ENCODE peak calls at places on chromosomes 4 and X, in ten cellular contexts. One of them, this sample, is unnamed.

GRCh38 chr4:24988776-24989175 is 42.0 kb downstream of the LGI2 start:
- DNase-seq in body of pancreas: no peak
- DNase-seq in stimulated activated CD4-positive, alpha-beta T cell treated with anti-CD3 and anti-CD28 coated beads, Interleukin-12 subunit alpha, Interleukin-12 subunit beta, amount 100 ng/mL, for 4 hours: no peak
- DNase-seq in NCI-H2171 treated with DMSO at 0.1 percent for 48 hours: no peak
- DNase-seq in AG08396: peak
- DNase-seq in GM19239: no peak
- DNase-seq in GM23338: peak
- DNase-seq in activated naive CD4-positive, alpha-beta T cell treated with anti-CD3 and anti-CD28 coated beads, Interleukin-2, amount 10 ng/mL, durations not matched to agents 7 days and 5 days: no peak
- DNase-seq in foreskin fibroblast: peak
- DNase-seq in Caki2: peak
- DNase-seq in this sample: peak

GRCh38 chr4:147590249-147590920 is 26.8 kb upstream of the TMEM184C start:
- DNase-seq in body of pancreas: peak
- DNase-seq in stimulated activated CD4-positive, alpha-beta T cell treated with anti-CD3 and anti-CD28 coated beads, Interleukin-12 subunit alpha, Interleukin-12 subunit beta, amount 100 ng/mL, for 4 hours: peak
- DNase-seq in NCI-H2171 treated with DMSO at 0.1 percent for 48 hours: peak
- DNase-seq in AG08396: peak
- DNase-seq in GM19239: peak
- DNase-seq in GM23338: peak
- DNase-seq in activated naive CD4-positive, alpha-beta T cell treated with anti-CD3 and anti-CD28 coated beads, Interleukin-2, amount 10 ng/mL, durations not matched to agents 7 days and 5 days: peak
- DNase-seq in foreskin fibroblast: peak
- DNase-seq in Caki2: peak
- DNase-seq in this sample: peak

GRCh38 chr4:142959156-142959555 is 113.1 kb upstream of the INPP4B start:
- DNase-seq in body of pancreas: no peak
- DNase-seq in stimulated activated CD4-positive, alpha-beta T cell treated with anti-CD3 and anti-CD28 coated beads, Interleukin-12 subunit alpha, Interleukin-12 subunit beta, amount 100 ng/mL, for 4 hours: no peak
- DNase-seq in NCI-H2171 treated with DMSO at 0.1 percent for 48 hours: no peak
- DNase-seq in AG08396: no peak
- DNase-seq in GM19239: no peak
- DNase-seq in GM23338: peak
- DNase-seq in activated naive CD4-positive, alpha-beta T cell treated with anti-CD3 and anti-CD28 coated beads, Interleukin-2, amount 10 ng/mL, durations not matched to agents 7 days and 5 days: no peak
- DNase-seq in foreskin fibroblast: peak
- DNase-seq in Caki2: no peak
- DNase-seq in this sample: no peak

GRCh38 chr4:740656-741282 is 35.1 kb downstream of the PCGF3 start:
- DNase-seq in body of pancreas: no peak
- DNase-seq in stimulated activated CD4-positive, alpha-beta T cell treated with anti-CD3 and anti-CD28 coated beads, Interleukin-12 subunit alpha, Interleukin-12 subunit beta, amount 100 ng/mL, for 4 hours: no peak
- DNase-seq in NCI-H2171 treated with DMSO at 0.1 percent for 48 hours: no peak
- DNase-seq in AG08396: peak
- DNase-seq in GM19239: no peak
- DNase-seq in GM23338: no peak
- DNase-seq in activated naive CD4-positive, alpha-beta T cell treated with anti-CD3 and anti-CD28 coated beads, Interleukin-2, amount 10 ng/mL, durations not matched to agents 7 days and 5 days: no peak
- DNase-seq in foreskin fibroblast: no peak
- DNase-seq in Caki2: no peak
- DNase-seq in this sample: no peak

GRCh38 chrX:38484607-38485498 is 76.5 kb upstream of the TSPAN7 start:
- DNase-seq in body of pancreas: peak
- DNase-seq in stimulated activated CD4-positive, alpha-beta T cell treated with anti-CD3 and anti-CD28 coated beads, Interleukin-12 subunit alpha, Interleukin-12 subunit beta, amount 100 ng/mL, for 4 hours: no peak
- DNase-seq in NCI-H2171 treated with DMSO at 0.1 percent for 48 hours: no peak
- DNase-seq in AG08396: no peak
- DNase-seq in GM19239: no peak
- DNase-seq in GM23338: no peak
- DNase-seq in activated naive CD4-positive, alpha-beta T cell treated with anti-CD3 and anti-CD28 coated beads, Interleukin-2, amount 10 ng/mL, durations not matched to agents 7 days and 5 days: no peak
- DNase-seq in foreskin fibroblast: no peak
- DNase-seq in Caki2: no peak
- DNase-seq in this sample: no peak

GRCh38 chrX:140744085-140744484 is 34.5 kb downstream of the LINC00632 start:
- DNase-seq in body of pancreas: no peak
- DNase-seq in stimulated activated CD4-positive, alpha-beta T cell treated with anti-CD3 and anti-CD28 coated beads, Interleukin-12 subunit alpha, Interleukin-12 subunit beta, amount 100 ng/mL, for 4 hours: no peak
- DNase-seq in NCI-H2171 treated with DMSO at 0.1 percent for 48 hours: no peak
- DNase-seq in AG08396: no peak
- DNase-seq in GM19239: no peak
- DNase-seq in GM23338: no peak
- DNase-seq in activated naive CD4-positive, alpha-beta T cell treated with anti-CD3 and anti-CD28 coated beads, Interleukin-2, amount 10 ng/mL, durations not matched to agents 7 days and 5 days: no peak
- DNase-seq in foreskin fibroblast: no peak
- DNase-seq in Caki2: no peak
- DNase-seq in this sample: no peak

GRCh38 chrX:136159615-136160025 is 12.3 kb downstream of the FHL1 start:
- DNase-seq in body of pancreas: no peak
- DNase-seq in stimulated activated CD4-positive, alpha-beta T cell treated with anti-CD3 and anti-CD28 coated beads, Interleukin-12 subunit alpha, Interleukin-12 subunit beta, amount 100 ng/mL, for 4 hours: no peak
- DNase-seq in NCI-H2171 treated with DMSO at 0.1 percent for 48 hours: no peak
- DNase-seq in AG08396: no peak
- DNase-seq in GM19239: no peak
- DNase-seq in GM23338: no peak
- DNase-seq in activated naive CD4-positive, alpha-beta T cell treated with anti-CD3 and anti-CD28 coated beads, Interleukin-2, amount 10 ng/mL, durations not matched to agents 7 days and 5 days: no peak
- DNase-seq in foreskin fibroblast: no peak
- DNase-seq in Caki2: no peak
- DNase-seq in this sample: no peak

GRCh38 chrX:149718757-149719156 is 6.9 kb downstream of the MAGEA11 start:
- DNase-seq in body of pancreas: no peak
- DNase-seq in stimulated activated CD4-positive, alpha-beta T cell treated with anti-CD3 and anti-CD28 coated beads, Interleukin-12 subunit alpha, Interleukin-12 subunit beta, amount 100 ng/mL, for 4 hours: no peak
- DNase-seq in NCI-H2171 treated with DMSO at 0.1 percent for 48 hours: no peak
- DNase-seq in AG08396: no peak
- DNase-seq in GM19239: no peak
- DNase-seq in GM23338: no peak
- DNase-seq in activated naive CD4-positive, alpha-beta T cell treated with anti-CD3 and anti-CD28 coated beads, Interleukin-2, amount 10 ng/mL, durations not matched to agents 7 days and 5 days: no peak
- DNase-seq in foreskin fibroblast: no peak
- DNase-seq in Caki2: no peak
- DNase-seq in this sample: no peak

GRCh38 chr4:184384056-184384809 is 90.1 kb downstream of the IRF2 start:
- DNase-seq in body of pancreas: peak
- DNase-seq in stimulated activated CD4-positive, alpha-beta T cell treated with anti-CD3 and anti-CD28 coated beads, Interleukin-12 subunit alpha, Interleukin-12 subunit beta, amount 100 ng/mL, for 4 hours: no peak
- DNase-seq in NCI-H2171 treated with DMSO at 0.1 percent for 48 hours: no peak
- DNase-seq in AG08396: peak
- DNase-seq in GM19239: peak
- DNase-seq in GM23338: peak
- DNase-seq in activated naive CD4-positive, alpha-beta T cell treated with anti-CD3 and anti-CD28 coated beads, Interleukin-2, amount 10 ng/mL, durations not matched to agents 7 days and 5 days: peak
- DNase-seq in foreskin fibroblast: peak
- DNase-seq in Caki2: peak
- DNase-seq in this sample: peak

GRCh38 chr4:184357164-184357563 is 117.2 kb downstream of the IRF2 start:
- DNase-seq in body of pancreas: no peak
- DNase-seq in stimulated activated CD4-positive, alpha-beta T cell treated with anti-CD3 and anti-CD28 coated beads, Interleukin-12 subunit alpha, Interleukin-12 subunit beta, amount 100 ng/mL, for 4 hours: no peak
- DNase-seq in NCI-H2171 treated with DMSO at 0.1 percent for 48 hours: no peak
- DNase-seq in AG08396: no peak
- DNase-seq in GM19239: no peak
- DNase-seq in GM23338: no peak
- DNase-seq in activated naive CD4-positive, alpha-beta T cell treated with anti-CD3 and anti-CD28 coated beads, Interleukin-2, amount 10 ng/mL, durations not matched to agents 7 days and 5 days: no peak
- DNase-seq in foreskin fibroblast: no peak
- DNase-seq in Caki2: no peak
- DNase-seq in this sample: no peak

GRCh38 chr4:105387466-105387865 is 86.4 kb downstream of the PPA2 start:
- DNase-seq in body of pancreas: no peak
- DNase-seq in stimulated activated CD4-positive, alpha-beta T cell treated with anti-CD3 and anti-CD28 coated beads, Interleukin-12 subunit alpha, Interleukin-12 subunit beta, amount 100 ng/mL, for 4 hours: no peak
- DNase-seq in NCI-H2171 treated with DMSO at 0.1 percent for 48 hours: no peak
- DNase-seq in AG08396: no peak
- DNase-seq in GM19239: no peak
- DNase-seq in GM23338: no peak
- DNase-seq in activated naive CD4-positive, alpha-beta T cell treated with anti-CD3 and anti-CD28 coated beads, Interleukin-2, amount 10 ng/mL, durations not matched to agents 7 days and 5 days: no peak
- DNase-seq in foreskin fibroblast: no peak
- DNase-seq in Caki2: no peak
- DNase-seq in this sample: no peak

GRCh38 chr4:112801341-112801740 is 164.4 kb downstream of the LARP7 start:
- DNase-seq in body of pancreas: no peak
- DNase-seq in stimulated activated CD4-positive, alpha-beta T cell treated with anti-CD3 and anti-CD28 coated beads, Interleukin-12 subunit alpha, Interleukin-12 subunit beta, amount 100 ng/mL, for 4 hours: no peak
- DNase-seq in NCI-H2171 treated with DMSO at 0.1 percent for 48 hours: no peak
- DNase-seq in AG08396: no peak
- DNase-seq in GM19239: no peak
- DNase-seq in GM23338: no peak
- DNase-seq in activated naive CD4-positive, alpha-beta T cell treated with anti-CD3 and anti-CD28 coated beads, Interleukin-2, amount 10 ng/mL, durations not matched to agents 7 days and 5 days: no peak
- DNase-seq in foreskin fibroblast: no peak
- DNase-seq in Caki2: no peak
- DNase-seq in this sample: peak

GRCh38 chrX:38379088-38379487 is 26.7 kb downstream of the OTC start:
- DNase-seq in body of pancreas: no peak
- DNase-seq in stimulated activated CD4-positive, alpha-beta T cell treated with anti-CD3 and anti-CD28 coated beads, Interleukin-12 subunit alpha, Interleukin-12 subunit beta, amount 100 ng/mL, for 4 hours: no peak
- DNase-seq in NCI-H2171 treated with DMSO at 0.1 percent for 48 hours: no peak
- DNase-seq in AG08396: no peak
- DNase-seq in GM19239: no peak
- DNase-seq in GM23338: no peak
- DNase-seq in activated naive CD4-positive, alpha-beta T cell treated with anti-CD3 and anti-CD28 coated beads, Interleukin-2, amount 10 ng/mL, durations not matched to agents 7 days and 5 days: no peak
- DNase-seq in foreskin fibroblast: no peak
- DNase-seq in Caki2: no peak
- DNase-seq in this sample: no peak

GRCh38 chr4:7570156-7570778 is 135.5 kb upstream of the PSAPL1 start:
- DNase-seq in body of pancreas: no peak
- DNase-seq in stimulated activated CD4-positive, alpha-beta T cell treated with anti-CD3 and anti-CD28 coated beads, Interleukin-12 subunit alpha, Interleukin-12 subunit beta, amount 100 ng/mL, for 4 hours: no peak
- DNase-seq in NCI-H2171 treated with DMSO at 0.1 percent for 48 hours: no peak
- DNase-seq in AG08396: no peak
- DNase-seq in GM19239: no peak
- DNase-seq in GM23338: no peak
- DNase-seq in activated naive CD4-positive, alpha-beta T cell treated with anti-CD3 and anti-CD28 coated beads, Interleukin-2, amount 10 ng/mL, durations not matched to agents 7 days and 5 days: no peak
- DNase-seq in foreskin fibroblast: no peak
- DNase-seq in Caki2: no peak
- DNase-seq in this sample: no peak

GRCh38 chrX:108036298-108036973 is 8.4 kb upstream of the VSIG1 start:
- DNase-seq in body of pancreas: no peak
- DNase-seq in stimulated activated CD4-positive, alpha-beta T cell treated with anti-CD3 and anti-CD28 coated beads, Interleukin-12 subunit alpha, Interleukin-12 subunit beta, amount 100 ng/mL, for 4 hours: no peak
- DNase-seq in NCI-H2171 treated with DMSO at 0.1 percent for 48 hours: no peak
- DNase-seq in AG08396: peak
- DNase-seq in GM19239: no peak
- DNase-seq in GM23338: no peak
- DNase-seq in activated naive CD4-positive, alpha-beta T cell treated with anti-CD3 and anti-CD28 coated beads, Interleukin-2, amount 10 ng/mL, durations not matched to agents 7 days and 5 days: no peak
- DNase-seq in foreskin fibroblast: peak
- DNase-seq in Caki2: peak
- DNase-seq in this sample: no peak

GRCh38 chr4:138452823-138453222 is 210.7 kb upstream of the SLC7A11 start:
- DNase-seq in body of pancreas: no peak
- DNase-seq in stimulated activated CD4-positive, alpha-beta T cell treated with anti-CD3 and anti-CD28 coated beads, Interleukin-12 subunit alpha, Interleukin-12 subunit beta, amount 100 ng/mL, for 4 hours: no peak
- DNase-seq in NCI-H2171 treated with DMSO at 0.1 percent for 48 hours: no peak
- DNase-seq in AG08396: no peak
- DNase-seq in GM19239: no peak
- DNase-seq in GM23338: no peak
- DNase-seq in activated naive CD4-positive, alpha-beta T cell treated with anti-CD3 and anti-CD28 coated beads, Interleukin-2, amount 10 ng/mL, durations not matched to agents 7 days and 5 days: no peak
- DNase-seq in foreskin fibroblast: no peak
- DNase-seq in Caki2: no peak
- DNase-seq in this sample: no peak

GRCh38 chrX:153645151-153645550 is 1.9 kb upstream of the DUSP9 start:
- DNase-seq in body of pancreas: no peak
- DNase-seq in stimulated activated CD4-positive, alpha-beta T cell treated with anti-CD3 and anti-CD28 coated beads, Interleukin-12 subunit alpha, Interleukin-12 subunit beta, amount 100 ng/mL, for 4 hours: no peak
- DNase-seq in NCI-H2171 treated with DMSO at 0.1 percent for 48 hours: no peak
- DNase-seq in AG08396: no peak
- DNase-seq in GM19239: no peak
- DNase-seq in GM23338: no peak
- DNase-seq in activated naive CD4-positive, alpha-beta T cell treated with anti-CD3 and anti-CD28 coated beads, Interleukin-2, amount 10 ng/mL, durations not matched to agents 7 days and 5 days: no peak
- DNase-seq in foreskin fibroblast: no peak
- DNase-seq in Caki2: no peak
- DNase-seq in this sample: no peak

GRCh38 chr4:152102184-152103000 is 341.6 kb upstream of the GATB start:
- DNase-seq in body of pancreas: no peak
- DNase-seq in stimulated activated CD4-positive, alpha-beta T cell treated with anti-CD3 and anti-CD28 coated beads, Interleukin-12 subunit alpha, Interleukin-12 subunit beta, amount 100 ng/mL, for 4 hours: no peak
- DNase-seq in NCI-H2171 treated with DMSO at 0.1 percent for 48 hours: no peak
- DNase-seq in AG08396: peak
- DNase-seq in GM19239: no peak
- DNase-seq in GM23338: no peak
- DNase-seq in activated naive CD4-positive, alpha-beta T cell treated with anti-CD3 and anti-CD28 coated beads, Interleukin-2, amount 10 ng/mL, durations not matched to agents 7 days and 5 days: no peak
- DNase-seq in foreskin fibroblast: no peak
- DNase-seq in Caki2: peak
- DNase-seq in this sample: no peak

GRCh38 chr4:8410641-8411271 is 29.8 kb downstream of the ACOX3 start:
- DNase-seq in body of pancreas: peak
- DNase-seq in stimulated activated CD4-positive, alpha-beta T cell treated with anti-CD3 and anti-CD28 coated beads, Interleukin-12 subunit alpha, Interleukin-12 subunit beta, amount 100 ng/mL, for 4 hours: no peak
- DNase-seq in NCI-H2171 treated with DMSO at 0.1 percent for 48 hours: peak
- DNase-seq in AG08396: peak
- DNase-seq in GM19239: no peak
- DNase-seq in GM23338: peak
- DNase-seq in activated naive CD4-positive, alpha-beta T cell treated with anti-CD3 and anti-CD28 coated beads, Interleukin-2, amount 10 ng/mL, durations not matched to agents 7 days and 5 days: no peak
- DNase-seq in foreskin fibroblast: peak
- DNase-seq in Caki2: peak
- DNase-seq in this sample: peak

GRCh38 chr4:10006236-10006603 is 15.1 kb downstream of the SLC2A9 start:
- DNase-seq in body of pancreas: peak
- DNase-seq in stimulated activated CD4-positive, alpha-beta T cell treated with anti-CD3 and anti-CD28 coated beads, Interleukin-12 subunit alpha, Interleukin-12 subunit beta, amount 100 ng/mL, for 4 hours: no peak
- DNase-seq in NCI-H2171 treated with DMSO at 0.1 percent for 48 hours: no peak
- DNase-seq in AG08396: no peak
- DNase-seq in GM19239: no peak
- DNase-seq in GM23338: no peak
- DNase-seq in activated naive CD4-positive, alpha-beta T cell treated with anti-CD3 and anti-CD28 coated beads, Interleukin-2, amount 10 ng/mL, durations not matched to agents 7 days and 5 days: no peak
- DNase-seq in foreskin fibroblast: peak
- DNase-seq in Caki2: peak
- DNase-seq in this sample: no peak

GRCh38 chrX:149504226-149504914 is 736 bp downstream of the IDS start:
- DNase-seq in body of pancreas: no peak
- DNase-seq in stimulated activated CD4-positive, alpha-beta T cell treated with anti-CD3 and anti-CD28 coated beads, Interleukin-12 subunit alpha, Interleukin-12 subunit beta, amount 100 ng/mL, for 4 hours: peak
- DNase-seq in NCI-H2171 treated with DMSO at 0.1 percent for 48 hours: peak
- DNase-seq in AG08396: no peak
- DNase-seq in GM19239: no peak
- DNase-seq in GM23338: peak
- DNase-seq in activated naive CD4-positive, alpha-beta T cell treated with anti-CD3 and anti-CD28 coated beads, Interleukin-2, amount 10 ng/mL, durations not matched to agents 7 days and 5 days: peak
- DNase-seq in foreskin fibroblast: no peak
- DNase-seq in Caki2: peak
- DNase-seq in this sample: peak

GRCh38 chrX:139720979-139721378 is 13.0 kb upstream of the MCF2 start:
- DNase-seq in body of pancreas: no peak
- DNase-seq in stimulated activated CD4-positive, alpha-beta T cell treated with anti-CD3 and anti-CD28 coated beads, Interleukin-12 subunit alpha, Interleukin-12 subunit beta, amount 100 ng/mL, for 4 hours: no peak
- DNase-seq in NCI-H2171 treated with DMSO at 0.1 percent for 48 hours: no peak
- DNase-seq in AG08396: no peak
- DNase-seq in GM19239: no peak
- DNase-seq in GM23338: no peak
- DNase-seq in activated naive CD4-positive, alpha-beta T cell treated with anti-CD3 and anti-CD28 coated beads, Interleukin-2, amount 10 ng/mL, durations not matched to agents 7 days and 5 days: no peak
- DNase-seq in foreskin fibroblast: no peak
- DNase-seq in Caki2: peak
- DNase-seq in this sample: no peak

GRCh38 chr4:15451181-15451865 is 18.4 kb upstream of the CC2D2A start:
- DNase-seq in body of pancreas: no peak
- DNase-seq in stimulated activated CD4-positive, alpha-beta T cell treated with anti-CD3 and anti-CD28 coated beads, Interleukin-12 subunit alpha, Interleukin-12 subunit beta, amount 100 ng/mL, for 4 hours: no peak
- DNase-seq in NCI-H2171 treated with DMSO at 0.1 percent for 48 hours: no peak
- DNase-seq in AG08396: no peak
- DNase-seq in GM19239: no peak
- DNase-seq in GM23338: no peak
- DNase-seq in activated naive CD4-positive, alpha-beta T cell treated with anti-CD3 and anti-CD28 coated beads, Interleukin-2, amount 10 ng/mL, durations not matched to agents 7 days and 5 days: no peak
- DNase-seq in foreskin fibroblast: peak
- DNase-seq in Caki2: no peak
- DNase-seq in this sample: no peak

GRCh38 chrX:35699642-35700041 is 98.5 kb upstream of the MAGEB16 start:
- DNase-seq in body of pancreas: no peak
- DNase-seq in stimulated activated CD4-positive, alpha-beta T cell treated with anti-CD3 and anti-CD28 coated beads, Interleukin-12 subunit alpha, Interleukin-12 subunit beta, amount 100 ng/mL, for 4 hours: no peak
- DNase-seq in NCI-H2171 treated with DMSO at 0.1 percent for 48 hours: no peak
- DNase-seq in AG08396: no peak
- DNase-seq in GM19239: no peak
- DNase-seq in GM23338: no peak
- DNase-seq in activated naive CD4-positive, alpha-beta T cell treated with anti-CD3 and anti-CD28 coated beads, Interleukin-2, amount 10 ng/mL, durations not matched to agents 7 days and 5 days: no peak
- DNase-seq in foreskin fibroblast: no peak
- DNase-seq in Caki2: no peak
- DNase-seq in this sample: no peak

GRCh38 chr4:22688236-22688635 is 4.5 kb upstream of the GBA3 start:
- DNase-seq in body of pancreas: no peak
- DNase-seq in stimulated activated CD4-positive, alpha-beta T cell treated with anti-CD3 and anti-CD28 coated beads, Interleukin-12 subunit alpha, Interleukin-12 subunit beta, amount 100 ng/mL, for 4 hours: no peak
- DNase-seq in NCI-H2171 treated with DMSO at 0.1 percent for 48 hours: no peak
- DNase-seq in AG08396: peak
- DNase-seq in GM19239: no peak
- DNase-seq in GM23338: no peak
- DNase-seq in activated naive CD4-positive, alpha-beta T cell treated with anti-CD3 and anti-CD28 coated beads, Interleukin-2, amount 10 ng/mL, durations not matched to agents 7 days and 5 days: no peak
- DNase-seq in foreskin fibroblast: peak
- DNase-seq in Caki2: no peak
- DNase-seq in this sample: no peak

GRCh38 chrX:94492541-94492940 is 818.5 kb downstream of the FAM133A start:
- DNase-seq in body of pancreas: peak
- DNase-seq in stimulated activated CD4-positive, alpha-beta T cell treated with anti-CD3 and anti-CD28 coated beads, Interleukin-12 subunit alpha, Interleukin-12 subunit beta, amount 100 ng/mL, for 4 hours: no peak
- DNase-seq in NCI-H2171 treated with DMSO at 0.1 percent for 48 hours: no peak
- DNase-seq in AG08396: no peak
- DNase-seq in GM19239: no peak
- DNase-seq in GM23338: peak
- DNase-seq in activated naive CD4-positive, alpha-beta T cell treated with anti-CD3 and anti-CD28 coated beads, Interleukin-2, amount 10 ng/mL, durations not matched to agents 7 days and 5 days: no peak
- DNase-seq in foreskin fibroblast: no peak
- DNase-seq in Caki2: no peak
- DNase-seq in this sample: peak

GRCh38 chr4:138051157-138051556 is 191.0 kb downstream of the SLC7A11 start:
- DNase-seq in body of pancreas: no peak
- DNase-seq in stimulated activated CD4-positive, alpha-beta T cell treated with anti-CD3 and anti-CD28 coated beads, Interleukin-12 subunit alpha, Interleukin-12 subunit beta, amount 100 ng/mL, for 4 hours: no peak
- DNase-seq in NCI-H2171 treated with DMSO at 0.1 percent for 48 hours: no peak
- DNase-seq in AG08396: peak
- DNase-seq in GM19239: no peak
- DNase-seq in GM23338: no peak
- DNase-seq in activated naive CD4-positive, alpha-beta T cell treated with anti-CD3 and anti-CD28 coated beads, Interleukin-2, amount 10 ng/mL, durations not matched to agents 7 days and 5 days: no peak
- DNase-seq in foreskin fibroblast: peak
- DNase-seq in Caki2: no peak
- DNase-seq in this sample: no peak

GRCh38 chrX:150575415-150575814 is 7.0 kb downstream of the MTM1 start:
- DNase-seq in body of pancreas: no peak
- DNase-seq in stimulated activated CD4-positive, alpha-beta T cell treated with anti-CD3 and anti-CD28 coated beads, Interleukin-12 subunit alpha, Interleukin-12 subunit beta, amount 100 ng/mL, for 4 hours: peak
- DNase-seq in NCI-H2171 treated with DMSO at 0.1 percent for 48 hours: no peak
- DNase-seq in AG08396: no peak
- DNase-seq in GM19239: no peak
- DNase-seq in GM23338: no peak
- DNase-seq in activated naive CD4-positive, alpha-beta T cell treated with anti-CD3 and anti-CD28 coated beads, Interleukin-2, amount 10 ng/mL, durations not matched to agents 7 days and 5 days: peak
- DNase-seq in foreskin fibroblast: peak
- DNase-seq in Caki2: peak
- DNase-seq in this sample: no peak

This sample was measured in neural progenitor cell.